ENCODE peak calls at places on chromosomes 6 and 20, in nine cellular contexts. D is mucosa of gallbladder; M is effector CD4-positive, alpha-beta T cell; A is RCC 7860; F is brain pericyte; S is stimulated activated CD4-positive, alpha-beta T cell treated with anti-CD3 and anti-CD28 coated beads, Interleukin-1b, Interleukin-23, amount 100 ng/mL, for 24 hours; N is ACHN; X is naive thymus-derived CD4-positive, alpha-beta T cell; O is B cell. R is an unnamed sample.

GRCh38 chr6:169953686-169954085 is 202.3 kb downstream of the ERMARD start:
- DNase-seq in D (no peak), S (no peak), A (no peak), O (no peak), M (no peak), N (no peak), X (no peak), F (no peak), R (no peak)

GRCh38 chr6:72720464-72720863 is 98.6 kb downstream of the KCNQ5 start:
- DNase-seq in A (no peak), O (no peak), F (no peak), X (no peak), N (no peak), M (no peak), S (no peak), D (no peak), R (no peak)

GRCh38 chr6:41367061-41367460 is 31.7 kb downstream of the NCR2 start:
- DNase-seq in O (no peak), F (no peak), S (no peak), D (no peak), X (no peak), M (no peak), N (no peak), A (no peak), R (no peak)

GRCh38 chr20:653110-653589 is at the start of gene SRXN1:
- DNase-seq in F (no peak), S (peak), D (peak), O (peak), N (peak), M (peak), A (peak), X (peak), R (peak)

GRCh38 chr6:36289281-36290018 is 19.6 kb downstream of the PNPLA1 start:
- DNase-seq in D (no peak), A (no peak), M (no peak), O (no peak), N (no peak), F (no peak), S (no peak), X (no peak), R (no peak)

GRCh38 chr20:63060057-63060991 is 53.6 kb upstream of the BHLHE23 start:
- DNase-seq in D (no peak), O (no peak), N (peak), S (no peak), F (no peak), A (peak), X (no peak), M (no peak), R (no peak)

GRCh38 chr6:119296036-119297035 is 53.2 kb downstream of the MAN1A1 start:
- DNase-seq in A (no peak), S (no peak), O (no peak), F (no peak), N (no peak), M (no peak), X (no peak), D (no peak), R (no peak)

GRCh38 chr6:4320860-4321259 is 185.5 kb upstream of the ECI2 start:
- DNase-seq in N (peak), X (no peak), D (no peak), M (no peak), S (no peak), O (no peak), A (peak), F (no peak), R (no peak)

GRCh38 chr6:100761841-100762240 is 119.3 kb downstream of the ASCC3 start:
- DNase-seq in S (no peak), F (no peak), N (no peak), O (no peak), A (no peak), D (no peak), X (no peak), M (no peak), R (no peak)

GRCh38 chr20:39661833-39662232 is 699.7 kb downstream of the DHX35 start:
- DNase-seq in O (no peak), M (no peak), X (no peak), N (peak), F (no peak), A (peak), S (no peak), D (no peak), R (no peak)

GRCh38 chr20:20946122-20946759 is 159.9 kb downstream of the LINC00237 start:
- DNase-seq in O (no peak), M (no peak), N (peak), F (no peak), A (peak), S (no peak), D (no peak), X (no peak), R (no peak)

GRCh38 chr20:17708675-17709360 is 9.1 kb downstream of the BANF2 start:
- DNase-seq in O (no peak), N (no peak), M (no peak), A (no peak), F (no peak), X (no peak), D (no peak), S (no peak), R (no peak)

GRCh38 chr6:1313755-1314503 is 2.0 kb downstream of the FOXQ1 start:
- DNase-seq in X (no peak), O (peak), D (peak), M (no peak), A (no peak), S (no peak), F (no peak), N (peak), R (no peak)

GRCh38 chr6:4664117-4664626 is 112.0 kb upstream of the CDYL start:
- DNase-seq in O (no peak), X (no peak), M (no peak), D (peak), F (no peak), A (peak), N (no peak), S (no peak), R (no peak)

GRCh38 chr6:119197271-119197670 is 118.8 kb upstream of the FAM184A start:
- DNase-seq in D (no peak), O (no peak), S (no peak), M (no peak), X (no peak), N (no peak), A (no peak), F (no peak), R (no peak)

GRCh38 chr6:912871-913663 is 220.1 kb upstream of the EXOC2 start:
- DNase-seq in D (no peak), A (no peak), N (peak), M (no peak), F (no peak), X (no peak), S (no peak), O (no peak), R (peak)

GRCh38 chr6:18893540-18894269 is 506.6 kb downstream of the RNF144B start:
- DNase-seq in S (no peak), X (no peak), M (no peak), N (no peak), D (no peak), O (no peak), A (no peak), F (no peak), R (no peak)

GRCh38 chr6:73523434-73524123 is 2.7 kb upstream of the EEF1A1 start:
- DNase-seq in O (peak), F (no peak), X (peak), M (peak), S (peak), D (peak), A (peak), N (peak), R (no peak)

GRCh38 chr6:1756472-1757129 is 146.9 kb downstream of the FOXC1 start:
- DNase-seq in O (no peak), S (no peak), D (no peak), X (no peak), M (no peak), N (no peak), A (no peak), F (no peak), R (no peak)

GRCh38 chr20:6663751-6664388 is 103.6 kb upstream of the BMP2 start:
- DNase-seq in M (no peak), A (peak), S (no peak), N (no peak), O (no peak), X (no peak), F (no peak), D (no peak), R (no peak)

GRCh38 chr20:10476319-10476724 is 41.2 kb downstream of the SLX4IP start:
- DNase-seq in X (no peak), A (no peak), O (peak), F (no peak), D (no peak), M (no peak), S (no peak), N (no peak), R (no peak)

GRCh38 chr20:20399705-20400104 is 31.8 kb downstream of the INSM1 start:
- DNase-seq in M (no peak), O (no peak), S (no peak), F (no peak), A (no peak), N (no peak), X (no peak), D (peak), R (no peak)

GRCh38 chr6:152532556-152533422 is 104.4 kb downstream of the SYNE1 start:
- DNase-seq in S (no peak), F (no peak), D (no peak), M (no peak), N (no peak), A (no peak), X (no peak), O (no peak), R (no peak)

GRCh38 chr6:32838114-32838958 is at the start of gene TAP2:
- DNase-seq in D (peak), O (peak), N (peak), M (peak), X (peak), F (peak), S (peak), A (peak), R (peak)

GRCh38 chr6:81890846-81891245 is 138.4 kb upstream of the TENT5A start:
- DNase-seq in O (no peak), M (no peak), X (no peak), N (no peak), A (peak), F (no peak), S (no peak), D (no peak), R (no peak)

GRCh38 chr6:40328376-40328987 is 258.7 kb downstream of the LRFN2 start:
- DNase-seq in A (no peak), D (peak), O (no peak), N (peak), F (no peak), S (peak), M (no peak), X (no peak), R (no peak)

GRCh38 chr6:3965071-3965718 is 113.7 kb downstream of the FAM217A start:
- DNase-seq in F (no peak), A (no peak), S (no peak), D (no peak), X (no peak), M (no peak), O (no peak), N (no peak), R (no peak)

GRCh38 chr20:36872857-36873256 is 3.1 kb upstream of the TLDC2 start:
- DNase-seq in A (no peak), M (no peak), X (no peak), D (no peak), S (no peak), F (no peak), O (no peak), N (no peak), R (no peak)

GRCh38 chr6:18323935-18324707 is 59.8 kb upstream of the DEK start:
- DNase-seq in N (peak), A (peak), X (peak), O (peak), S (no peak), M (no peak), D (no peak), F (no peak), R (peak)